ENCODE peak calls at places on chromosomes 1 and 21, in five cellular contexts. F, M, O, X and W are unnamed samples. For H3K36me3 and H3K4me1, the result is how much of the 10 kb centered on the place peaks cover.

GRCh38 chr21:40386301-40386911 is 460.6 kb downstream of the DSCAM start:
- DNase-seq in F (peak), M (peak), O (no peak), X (no peak), W (peak)

GRCh38 chr1:34602907-34603306 is 151.9 kb upstream of the GJB5 start:
- DNase-seq in F (no peak), M (no peak), O (no peak), X (no peak), W (no peak)

GRCh38 chr1:113701429-113701828 is 57.9 kb downstream of the PHTF1 start:
- DNase-seq in F (no peak), M (no peak), O (no peak), X (no peak), W (peak)

GRCh38 chr1:78143152-78143551 is 97.4 kb downstream of the GIPC2 start:
- DNase-seq in F (no peak), M (no peak), O (no peak), X (no peak), W (no peak)

GRCh38 chr21:38376235-38376634 is 119.4 kb downstream of the KCNJ15 start:
- DNase-seq in F (no peak), M (no peak), O (no peak), X (no peak), W (no peak)

GRCh38 chr1:29525941-29526340 is 289.6 kb downstream of the PTPRU start:
- DNase-seq in F (no peak), M (no peak), O (no peak), X (no peak), W (no peak)

GRCh38 chr1:55006931-55007330 is 8.2 kb downstream of the BSND start:
- DNase-seq in F (no peak), M (no peak), O (no peak), X (no peak), W (no peak)

GRCh38 chr1:214187933-214188332 is 93.0 kb upstream of the SMYD2 start:
- DNase-seq in F (no peak), M (no peak), O (no peak), X (no peak), W (no peak)

GRCh38 chr1:155307247-155307740 is 1.4 kb upstream of the FDPS start:
- DNase-seq in F (peak), M (no peak), O (peak), X (no peak), W (no peak)

GRCh38 chr21:31156662-31157061 is 118.4 kb upstream of the KRTAP19-8 start:
- DNase-seq in F (no peak), M (no peak), O (no peak), X (no peak), W (no peak)

GRCh38 chr1:234862944-234863515 is 253.1 kb upstream of the IRF2BP2 start:
- DNase-seq in F (no peak), M (no peak), O (peak), X (peak), W (peak)

GRCh38 chr1:210917560-210918214 is 216.3 kb downstream of the KCNH1 start:
- DNase-seq in F (no peak), M (no peak), O (no peak), X (no peak), W (no peak)

GRCh38 chr1:14815175-14815882 is 216.8 kb downstream of the KAZN start:
- DNase-seq in F (no peak), M (no peak), O (peak), X (no peak), W (no peak)

GRCh38 chr21:41316641-41317392 is at the start of gene FAM3B:
- DNase-seq in F (peak), M (no peak), O (no peak), X (no peak), W (peak)

GRCh38 chr1:229136817-229137216 is 134.1 kb upstream of the RAB4A start:
- DNase-seq in F (no peak), M (no peak), O (no peak), X (no peak), W (no peak)
- H3K36me3 ChIP-seq in F (under half), M (under half), O (under half), X (under half), W (under half)

DNA sequence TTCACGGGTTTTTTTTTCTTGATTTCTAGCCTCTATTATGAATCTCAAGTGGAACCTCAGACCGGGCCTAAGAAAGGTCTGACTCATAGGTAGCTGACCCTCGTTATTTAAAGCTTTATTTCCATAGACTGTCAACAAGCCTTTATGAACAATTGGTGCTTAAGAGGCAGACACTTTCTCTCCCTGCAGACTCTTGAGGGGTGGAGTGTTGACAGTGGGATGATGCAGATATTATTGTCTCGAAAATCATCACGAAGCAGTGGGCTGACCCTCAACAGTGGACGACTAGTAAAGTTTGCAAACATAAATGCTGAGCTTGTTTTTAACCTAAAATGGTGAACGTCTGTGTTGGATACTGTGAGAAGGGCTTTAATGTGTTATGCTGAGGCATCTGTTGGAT is 1.8 kb downstream of the SFT2D2 start:
- DNase-seq in F (no peak), M (no peak), O (no peak), X (no peak), W (peak)
- H3K4me1 ChIP-seq in F (under half), M (under half), O (under half), X (under half), W (under half)

GRCh38 chr1:167689569-167689925 is 32.2 kb upstream of the MPZL1 start:
- DNase-seq in F (no peak), M (no peak), O (no peak), X (no peak), W (no peak)
- H3K36me3 ChIP-seq in F (under half), M (half or more), O (under half), X (under half), W (under half)

DNA sequence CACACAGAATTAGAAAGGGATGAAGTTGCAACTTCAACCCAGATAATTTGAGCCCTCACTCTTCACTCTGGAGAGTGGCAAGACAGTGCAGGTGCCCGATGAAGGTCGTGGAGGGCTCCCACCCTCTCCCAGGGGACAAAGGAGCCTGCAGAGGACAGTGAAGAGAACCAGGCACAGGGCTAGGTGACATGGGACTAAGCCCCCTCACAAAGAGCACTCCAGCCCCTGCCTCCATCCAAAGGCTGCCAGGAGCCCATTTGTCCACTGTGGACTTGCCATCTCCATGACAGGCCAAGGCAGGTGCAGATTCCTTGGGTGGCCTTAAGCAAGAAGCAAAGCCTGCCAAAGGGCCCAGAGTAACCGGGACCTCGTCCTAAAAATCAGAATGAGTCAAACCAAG is 15.1 kb downstream of the ERRFI1 start:
- DNase-seq in F (no peak), M (no peak), O (no peak), X (no peak), W (no peak)
- H3K4me1 ChIP-seq in F (under half), M (under half), O (under half), X (under half), W (under half)

GRCh38 chr1:32044246-32044645 is 28.5 kb upstream of the TMEM39B start:
- DNase-seq in F (no peak), M (no peak), O (no peak), X (no peak), W (no peak)
- H3K36me3 ChIP-seq in F (half or more), M (half or more), O (half or more), X (half or more), W (half or more)

DNA sequence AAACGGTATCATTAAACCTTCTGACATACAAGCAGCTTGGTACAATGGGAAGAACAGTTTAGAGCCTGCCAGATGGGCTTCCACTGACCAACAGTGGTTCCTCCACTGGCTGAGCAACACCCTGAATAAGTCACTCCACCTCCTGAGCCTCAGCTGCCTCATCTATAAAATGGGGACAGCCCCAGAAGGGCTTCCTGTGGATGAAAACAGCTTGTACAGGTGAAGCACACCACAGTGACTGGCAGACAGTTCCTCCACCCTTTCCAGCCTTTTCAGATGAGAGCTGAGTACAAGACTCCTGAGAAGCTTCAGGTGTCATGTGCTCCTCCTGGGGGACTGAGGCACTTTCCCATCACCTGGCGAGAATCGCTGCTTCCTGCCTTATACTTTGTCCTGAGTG is 2.1 kb downstream of the CAPZB start:
- DNase-seq in F (no peak), M (peak), O (no peak), X (no peak), W (no peak)
- H3K4me1 ChIP-seq in F (under half), M (half or more), O (under half), X (under half), W (under half)

GRCh38 chr1:31054958-31055481 is 10.5 kb downstream of the PUM1 start:
- DNase-seq in F (no peak), M (no peak), O (no peak), X (no peak), W (no peak)

GRCh38 chr1:31055953-31056352 is 9.6 kb downstream of the PUM1 start:
- DNase-seq in F (no peak), M (no peak), O (no peak), X (no peak), W (no peak)

GRCh38 chr1:31055501-31055900 is 10.0 kb downstream of the PUM1 start:
- DNase-seq in F (no peak), M (no peak), O (no peak), X (no peak), W (no peak)

GRCh38 chr1:31051611-31052010 is 13.9 kb downstream of the PUM1 start:
- DNase-seq in F (no peak), M (no peak), O (no peak), X (no peak), W (no peak)

GRCh38 chr1:31054349-31054748 is 11.2 kb downstream of the PUM1 start:
- DNase-seq in F (no peak), M (no peak), O (peak), X (no peak), W (peak)
- H3K36me3 ChIP-seq in F (under half), M (under half), O (under half), X (under half), W (half or more)

GRCh38 chr1:160127381-160127780 is 11.8 kb downstream of the ATP1A2 start:
- DNase-seq in F (no peak), M (no peak), O (no peak), X (no peak), W (no peak)
- H3K4me1 ChIP-seq in F (under half), M (under half), O (under half), X (under half), W (under half)

DNA sequence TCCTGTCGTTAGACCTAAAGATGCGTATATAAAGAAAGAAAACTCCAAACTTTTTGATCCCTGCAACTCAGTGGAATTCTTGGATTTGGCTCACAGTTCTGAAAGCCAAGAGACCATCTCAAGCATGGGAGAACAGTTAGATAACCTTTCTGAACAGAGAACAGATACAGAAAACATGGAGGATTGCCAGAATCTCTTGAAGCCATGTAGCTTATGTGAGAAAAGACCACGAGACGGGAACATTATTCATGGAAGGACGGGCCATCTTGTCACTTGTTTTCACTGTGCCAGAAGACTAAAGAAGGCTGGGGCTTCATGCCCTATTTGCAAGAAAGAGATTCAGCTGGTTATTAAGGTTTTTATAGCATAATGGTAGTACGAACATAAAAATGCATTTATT is 33.1 kb downstream of the MDM4 start:
- DNase-seq in F (no peak), M (no peak), O (no peak), X (no peak), W (no peak)
- H3K36me3 ChIP-seq in F (half or more), M (half or more), O (under half), X (under half), W (half or more)

GRCh38 chr1:179252606-179253005 is 23.1 kb upstream of the ABL2 start:
- DNase-seq in F (no peak), M (no peak), O (no peak), X (no peak), W (no peak)
- H3K4me1 ChIP-seq in F (under half), M (under half), O (under half), X (under half), W (under half)